ENCODE peak calls at places on chromosomes 13 and 19, in nine cellular contexts. A, J, U, Y, K, H, I, C and G are unnamed samples.

GRCh38 chr13:72469932-72470331 is 257.5 kb downstream of the MZT1 start:
- DNase-seq in I (no peak), J (no peak), C (no peak), K (no peak), Y (no peak), U (no peak), H (no peak), A (no peak), G (no peak)

GRCh38 chr13:83498486-83499190 is 383.6 kb downstream of the SLITRK1 start:
- DNase-seq in J (no peak), K (no peak), U (no peak), I (no peak), A (no peak), C (no peak), Y (peak), H (no peak), G (no peak)

GRCh38 chr13:76389321-76389720 is 496.9 kb downstream of the KCTD12 start:
- DNase-seq in Y (no peak), C (no peak), A (no peak), H (no peak), U (no peak), I (no peak), J (no peak), K (no peak), G (no peak)

GRCh38 chr19:56076413-56076998 is 44.6 kb downstream of the ZNF787 start:
- DNase-seq in I (peak), A (peak), C (no peak), U (no peak), J (peak), Y (peak), K (no peak), H (no peak), G (peak)

GRCh38 chr19:5040544-5041167 is 71.7 kb downstream of the KDM4B start:
- DNase-seq in J (no peak), C (no peak), A (no peak), I (no peak), U (no peak), H (no peak), Y (no peak), K (no peak), G (no peak)

GRCh38 chr19:51431124-51431523 is 13.7 kb upstream of the SIGLEC10 start:
- DNase-seq in I (no peak), C (no peak), U (no peak), H (no peak), A (no peak), Y (no peak), J (no peak), K (no peak), G (no peak)

GRCh38 chr13:75788494-75788991 is 152.4 kb downstream of the LMO7 start:
- DNase-seq in I (no peak), H (no peak), C (no peak), A (no peak), Y (peak), J (no peak), K (no peak), U (no peak), G (no peak)

GRCh38 chr19:4184718-4185352 is 2.3 kb downstream of the ANKRD24 start:
- DNase-seq in Y (no peak), U (no peak), J (no peak), A (no peak), C (no peak), I (no peak), H (no peak), K (no peak), G (no peak)

GRCh38 chr13:45297456-45298205 is 43.4 kb downstream of the TPT1 start:
- DNase-seq in H (no peak), I (no peak), U (no peak), K (no peak), C (no peak), J (no peak), Y (no peak), A (no peak), G (no peak)

GRCh38 chr19:38877781-38878574 is at the start of gene RINL:
- DNase-seq in K (no peak), J (peak), U (peak), A (no peak), I (peak), C (peak), Y (no peak), H (peak), G (no peak)

GRCh38 chr13:51499841-51500240 is 47.0 kb upstream of the INTS6 start:
- DNase-seq in Y (no peak), K (no peak), I (no peak), J (no peak), C (no peak), U (no peak), H (no peak), A (no peak), G (no peak)

GRCh38 chr13:59088716-59089115 is 1075.0 kb downstream of the DIAPH3 start:
- DNase-seq in Y (peak), H (no peak), C (no peak), A (no peak), I (no peak), U (no peak), J (no peak), K (no peak), G (no peak)

GRCh38 chr13:66405908-66406802 is 824.0 kb downstream of the PCDH9 start:
- DNase-seq in A (no peak), U (no peak), K (no peak), Y (peak), H (no peak), J (no peak), C (no peak), I (no peak), G (no peak)

GRCh38 chr13:58933475-58933874 is 1230.3 kb downstream of the DIAPH3 start:
- DNase-seq in I (no peak), U (no peak), K (no peak), Y (no peak), C (no peak), H (no peak), J (no peak), A (no peak), G (no peak)

GRCh38 chr13:65292488-65292901 is 1937.6 kb downstream of the PCDH9 start:
- DNase-seq in K (no peak), Y (peak), C (no peak), H (no peak), I (no peak), J (no peak), A (peak), U (no peak), G (no peak)